ENCODE peak calls at places on chromosomes 4 and X, in five cellular contexts. T is NCI-H345, K is T-helper 9 cell, A is A172, R is T-cell. X is an unnamed sample.
A peak's percentile ranks its signal among the peaks of the same experiment; 100 is the strongest.

GRCh38 chrX:11257711-11258110 is 35.5 kb upstream of the AMELX start:
- DNase-seq in A (no peak), K (no peak), R (no peak), T (no peak), X (no peak)

GRCh38 chr4:140871368-140871767 is 115.2 kb upstream of the TBC1D9 start:
- DNase-seq in R (no peak), T (no peak), A (no peak), K (no peak), X (no peak)

GRCh38 chrX:118973389-118974087 is 880 bp upstream of the LONRF3 start:
- DNase-seq in T (no peak), R (no peak), A (no peak), K (no peak), X (no peak)

GRCh38 chr4:40369437-40370278 is 34.5 kb downstream of the CHRNA9 start:
- DNase-seq in T (no peak), R (no peak), A (no peak), K (no peak), X (no peak)

GRCh38 chr4:188372051-188372450 is 232.8 kb downstream of the TRIML1 start:
- DNase-seq in T (no peak), R (no peak), A (peak; percentile 19), K (no peak), X (peak; percentile 58)

GRCh38 chrX:80879916-80880315 is 70.2 kb upstream of the BRWD3 start:
- DNase-seq in K (no peak), T (no peak), A (no peak), R (no peak), X (no peak)

GRCh38 chr4:53682196-53682595 is 90.9 kb upstream of the LNX1 start:
- DNase-seq in R (no peak), T (no peak), A (no peak), K (no peak), X (no peak)

GRCh38 chr4:187021436-187022205 is 298.0 kb upstream of the FAT1 start:
- DNase-seq in A (no peak), R (no peak), T (no peak), K (no peak), X (no peak)

GRCh38 chr4:73701116-73701515 is 39.3 kb upstream of the CXCL8 start:
- DNase-seq in A (no peak), R (no peak), T (no peak), K (no peak), X (no peak)

X was measured in COLO829.